ENCODE peak calls at places on chromosomes 4 and X, in five cellular contexts. L is HepG2, R is K562, S is SK-N-SH, W is GM12878. J is an unnamed sample.

GRCh38 chr4:93852680-93853079 is 24.1 kb downstream of the ATOH1 start:
- DNase-seq in L (no peak), R (no peak), S (no peak), W (no peak), J (no peak)

GRCh38 chr4:117357422-117357821 is 272.0 kb upstream of the TRAM1L1 start:
- DNase-seq in L (no peak), R (no peak), S (no peak), W (no peak), J (no peak)

GRCh38 chrX:65035451-65035779 is 59.2 kb upstream of the ZC4H2 start:
- DNase-seq in L (no peak), R (peak; percentile 24), S (peak; percentile 46), W (no peak), J (no peak)

GRCh38 chrX:120308959-120309872 is 2.0 kb downstream of the TMEM255A start:
- DNase-seq in L (peak; percentile 57), R (no peak), S (peak; percentile 54), W (peak; percentile 47), J (peak; percentile 24)

GRCh38 chr4:73021634-73022033 is 47.9 kb downstream of the COX18 start:
- DNase-seq in L (peak; percentile 24), R (peak; percentile 51), S (peak; percentile 46), W (no peak), J (peak; percentile 22)

GRCh38 chrX:22135994-22136684 is 104.0 kb downstream of the PHEX start:
- DNase-seq in L (peak; percentile 11), R (peak; percentile 34), S (peak; percentile 30), W (no peak), J (peak; percentile 16)

GRCh38 chrX:134773041-134773440 is 114.8 kb upstream of the PLAC1 start:
- DNase-seq in L (no peak), R (no peak), S (no peak), W (no peak), J (no peak)

GRCh38 chr4:123622572-123622971 is 226.0 kb downstream of the SPRY1 start:
- DNase-seq in L (no peak), R (no peak), S (no peak), W (no peak), J (no peak)

GRCh38 chrX:2962346-2962745 is 33.2 kb upstream of the ARSD start:
- DNase-seq in L (peak; percentile 3), R (no peak), S (no peak), W (no peak), J (no peak)

GRCh38 chrX:20527458-20528099 is 260.9 kb upstream of the RPS6KA3 start:
- DNase-seq in L (peak; percentile 21), R (peak; percentile 4), S (peak; percentile 26), W (no peak), J (no peak)

GRCh38 chr4:7909463-7909862 is 30.2 kb downstream of the AFAP1 start:
- DNase-seq in L (peak; percentile 69), R (no peak), S (no peak), W (no peak), J (no peak)

GRCh38 chr4:7908668-7909067 is 31.0 kb downstream of the AFAP1 start:
- DNase-seq in L (no peak), R (no peak), S (no peak), W (no peak), J (no peak)

GRCh38 chr4:7911044-7911578 is 28.6 kb downstream of the AFAP1 start:
- DNase-seq in L (no peak), R (no peak), S (peak; percentile 67), W (no peak), J (no peak)

GRCh38 chr4:7910721-7911015 is 29.0 kb downstream of the AFAP1 start:
- DNase-seq in L (no peak), R (no peak), S (no peak), W (no peak), J (no peak)

GRCh38 chr4:7909966-7910720 is 29.5 kb downstream of the AFAP1 start:
- DNase-seq in L (no peak), R (no peak), S (no peak), W (no peak), J (no peak)
- TF ChIP-seq RAD21 in L (no peak), R (no peak), S (no peak), W (no peak), J (no peak)

GRCh38 chr4:107349732-107350131 is 313.6 kb upstream of the DKK2 start:
- DNase-seq in L (no peak), R (no peak), S (no peak), W (no peak), J (no peak)

GRCh38 chr4:107348188-107348872 is 312.2 kb upstream of the DKK2 start:
- DNase-seq in L (no peak), R (no peak), S (no peak), W (no peak), J (no peak)

GRCh38 chr4:107351196-107351595 is 315.1 kb upstream of the DKK2 start:
- DNase-seq in L (no peak), R (no peak), S (no peak), W (no peak), J (no peak)

GRCh38 chr4:107349266-107349665 is 313.2 kb upstream of the DKK2 start:
- DNase-seq in L (no peak), R (no peak), S (peak; percentile 8), W (no peak), J (no peak)
- TF ChIP-seq ZBTB33 in L (no peak), R (no peak), S (no peak), W (no peak), J (no peak)

GRCh38 chr4:159018062-159018629 is 84.7 kb upstream of the RAPGEF2 start:
- DNase-seq in L (no peak), R (peak; percentile 48), S (no peak), W (peak; percentile 76), J (no peak)
- TF ChIP-seq RAD21 in L (no peak), R (no peak), S (no peak), W (no peak), J (no peak)

GRCh38 chr4:184420402-184420801 is 53.9 kb downstream of the IRF2 start:
- DNase-seq in L (no peak), R (no peak), S (no peak), W (peak; percentile 20), J (no peak)

GRCh38 chr4:184419976-184420375 is 54.4 kb downstream of the IRF2 start:
- DNase-seq in L (no peak), R (no peak), S (no peak), W (no peak), J (no peak)

GRCh38 chr4:184421558-184422155 is 52.7 kb downstream of the IRF2 start:
- DNase-seq in L (no peak), R (no peak), S (no peak), W (peak; percentile 46), J (no peak)

GRCh38 chr4:184422378-184422777 is 52.0 kb downstream of the IRF2 start:
- DNase-seq in L (no peak), R (no peak), S (no peak), W (no peak), J (no peak)

GRCh38 chr4:184420881-184421416 is 53.4 kb downstream of the IRF2 start:
- DNase-seq in L (no peak), R (no peak), S (no peak), W (peak; percentile 82), J (no peak)
- TF ChIP-seq ZBTB33 in L (no peak), R (no peak), S (no peak), W (no peak), J (no peak)

GRCh38 chrX:1427756-1428155 is 25.0 kb downstream of the ASMTL start:
- DNase-seq in L (no peak), R (no peak), S (no peak), W (no peak), J (no peak)

GRCh38 chrX:1422135-1422465 is 30.2 kb upstream of the SLC25A6 start:
- DNase-seq in L (no peak), R (no peak), S (no peak), W (no peak), J (no peak)

GRCh38 chrX:1424452-1424851 is 28.3 kb downstream of the ASMTL start:
- DNase-seq in L (no peak), R (no peak), S (no peak), W (no peak), J (no peak)

GRCh38 chrX:1423215-1423614 is 29.5 kb downstream of the ASMTL start:
- DNase-seq in L (no peak), R (no peak), S (no peak), W (no peak), J (no peak)

GRCh38 chrX:1425381-1425780 is 27.3 kb downstream of the ASMTL start:
- DNase-seq in L (no peak), R (no peak), S (no peak), W (no peak), J (no peak)
- TF ChIP-seq RAD21 in L (no peak), R (no peak), S (no peak), W (no peak), J (no peak)

J was measured in HCT116.